ENCODE peak calls at places on chromosomes 7 and 10, in six cellular contexts. V, C, J, Y, A and I are unnamed samples.

GRCh38 chr10:43293677-43294057 is 26.8 kb upstream of the RASGEF1A start:
- DNase-seq in A (no peak), J (no peak), C (no peak), Y (no peak), V (no peak), I (no peak)

GRCh38 chr7:120857558-120858298 is at the start of gene TSPAN12:
- DNase-seq in J (peak), A (peak), V (peak), Y (peak), C (peak), I (peak)

GRCh38 chr10:119827430-119827829 is 45.2 kb downstream of the MCMBP start:
- DNase-seq in A (no peak), C (no peak), V (no peak), Y (no peak), J (no peak), I (no peak)

GRCh38 chr7:17559388-17559787 is 260.9 kb downstream of the AHR start:
- DNase-seq in A (peak), V (no peak), J (no peak), Y (no peak), C (no peak), I (no peak)

GRCh38 chr7:5448378-5449042 is 24.9 kb upstream of the TNRC18 start:
- DNase-seq in C (no peak), V (no peak), Y (no peak), A (no peak), J (no peak), I (no peak)

GRCh38 chr10:15305161-15305560 is 65.9 kb downstream of the FAM171A1 start:
- DNase-seq in J (no peak), V (no peak), A (no peak), C (no peak), Y (no peak), I (no peak)

GRCh38 chr7:41987-42386 is 150.4 kb upstream of the FAM20C start:
- DNase-seq in C (no peak), V (no peak), Y (no peak), J (no peak), A (no peak), I (no peak)

GRCh38 chr7:123242467-123243097 is 42.8 kb upstream of the SLC13A1 start:
- DNase-seq in Y (peak), J (no peak), V (no peak), C (no peak), A (peak), I (no peak)

GRCh38 chr7:70574970-70575799 is 556.8 kb upstream of the GALNT17 start:
- DNase-seq in A (peak), J (peak), Y (no peak), C (no peak), V (peak), I (no peak)

GRCh38 chr7:126656165-126656564 is 596.6 kb downstream of the GRM8 start:
- DNase-seq in J (no peak), C (no peak), Y (no peak), A (no peak), V (no peak), I (no peak)

GRCh38 chr10:127907411-127908105 is 655 bp downstream of the PTPRE start:
- DNase-seq in V (no peak), A (no peak), C (no peak), J (no peak), Y (peak), I (peak)

GRCh38 chr10:49300140-49300974 is 1.4 kb downstream of the C10orf71 start:
- DNase-seq in C (no peak), A (no peak), J (no peak), V (no peak), Y (no peak), I (peak)

GRCh38 chr7:29987821-29988317 is 1.7 kb downstream of the SCRN1 start:
- DNase-seq in C (peak), J (peak), A (peak), V (peak), Y (peak), I (no peak)

GRCh38 chr10:12726971-12727831 is 274.3 kb downstream of the CCDC3 start:
- DNase-seq in J (no peak), V (no peak), C (no peak), Y (no peak), A (peak), I (no peak)

GRCh38 chr7:123208793-123209192 is 9.0 kb upstream of the SLC13A1 start:
- DNase-seq in Y (peak), A (peak), C (no peak), V (no peak), J (no peak), I (no peak)

GRCh38 chr10:72328829-72329204 is 25.9 kb downstream of the DNAJB12 start:
- DNase-seq in C (no peak), A (no peak), Y (no peak), J (no peak), V (no peak), I (no peak)

GRCh38 chr10:128091636-128092210 is 34.5 kb downstream of the MKI67 start:
- DNase-seq in J (no peak), A (no peak), V (no peak), C (no peak), Y (no peak), I (no peak)

GRCh38 chr10:105986896-105987638 is 1177.4 kb downstream of the SORCS1 start:
- DNase-seq in C (no peak), A (no peak), V (no peak), J (no peak), Y (no peak), I (no peak)

GRCh38 chr7:155296788-155297516 is 726 bp upstream of the INSIG1 start:
- DNase-seq in J (peak), V (no peak), Y (peak), A (peak), C (peak), I (peak)

GRCh38 chr7:128679920-128680319 is 7.8 kb downstream of the GARIN1A start:
- DNase-seq in J (no peak), C (no peak), V (no peak), Y (no peak), A (no peak), I (no peak)

GRCh38 chr10:5890519-5890878 is 456 bp downstream of the FBH1 start:
- DNase-seq in Y (peak), J (peak), A (no peak), C (no peak), V (no peak), I (no peak)

GRCh38 chr7:74051629-74052410 is 23.8 kb downstream of the ELN start:
- DNase-seq in Y (peak), C (peak), V (no peak), J (no peak), A (peak), I (no peak)

GRCh38 chr10:133394064-133394663 is at the start of gene MTG1:
- DNase-seq in V (no peak), A (peak), C (peak), Y (peak), J (peak), I (peak)

GRCh38 chr7:121500659-121501058 is 104.6 kb upstream of the FAM3C start:
- DNase-seq in A (no peak), J (no peak), C (no peak), Y (no peak), V (no peak), I (no peak)